ENCODE peak calls at places on chromosomes 7 and 10, in eight cellular contexts. One of them, this sample, is unnamed.

GRCh38 chr10:94103192-94103591 is 109.5 kb downstream of the PLCE1 start:
- DNase-seq in BE2C: no peak
- DNase-seq in A549: no peak
- DNase-seq in astrocyte of the spinal cord: no peak
- DNase-seq in AG09309: no peak
- DNase-seq in NB4: no peak
- DNase-seq in HepG2: no peak
- DNase-seq in astrocyte: no peak
- DNase-seq in this sample: no peak

GRCh38 chr7:44615149-44615611 is 8.8 kb downstream of the OGDH start:
- DNase-seq in BE2C: no peak
- DNase-seq in A549: no peak
- DNase-seq in astrocyte of the spinal cord: no peak
- DNase-seq in AG09309: no peak
- DNase-seq in NB4: peak
- DNase-seq in HepG2: peak
- DNase-seq in astrocyte: peak
- DNase-seq in this sample: no peak

GRCh38 chr7:108181073-108181985 is 51.2 kb upstream of the LAMB4 start:
- DNase-seq in BE2C: no peak
- DNase-seq in A549: peak
- DNase-seq in astrocyte of the spinal cord: peak
- DNase-seq in AG09309: no peak
- DNase-seq in NB4: peak
- DNase-seq in HepG2: peak
- DNase-seq in astrocyte: peak
- DNase-seq in this sample: peak

GRCh38 chr10:44702531-44702930 is 208.6 kb upstream of the TMEM72 start:
- DNase-seq in BE2C: no peak
- DNase-seq in A549: no peak
- DNase-seq in astrocyte of the spinal cord: no peak
- DNase-seq in AG09309: no peak
- DNase-seq in NB4: no peak
- DNase-seq in HepG2: no peak
- DNase-seq in astrocyte: no peak
- DNase-seq in this sample: no peak

GRCh38 chr10:110413049-110413783 is 84.5 kb upstream of the DUSP5 start:
- DNase-seq in BE2C: no peak
- DNase-seq in A549: no peak
- DNase-seq in astrocyte of the spinal cord: peak
- DNase-seq in AG09309: no peak
- DNase-seq in NB4: peak
- DNase-seq in HepG2: no peak
- DNase-seq in astrocyte: no peak
- DNase-seq in this sample: no peak

GRCh38 chr7:156927571-156928405 is 21.7 kb upstream of the NOM1 start:
- DNase-seq in BE2C: no peak
- DNase-seq in A549: no peak
- DNase-seq in astrocyte of the spinal cord: no peak
- DNase-seq in AG09309: no peak
- DNase-seq in NB4: no peak
- DNase-seq in HepG2: no peak
- DNase-seq in astrocyte: no peak
- DNase-seq in this sample: no peak

GRCh38 chr7:106639476-106640334 is 21.3 kb downstream of the CCDC71L start:
- DNase-seq in BE2C: no peak
- DNase-seq in A549: no peak
- DNase-seq in astrocyte of the spinal cord: no peak
- DNase-seq in AG09309: no peak
- DNase-seq in NB4: no peak
- DNase-seq in HepG2: no peak
- DNase-seq in astrocyte: no peak
- DNase-seq in this sample: no peak

GRCh38 chr10:28561531-28561930 is 28.6 kb downstream of the WAC start:
- DNase-seq in BE2C: no peak
- DNase-seq in A549: no peak
- DNase-seq in astrocyte of the spinal cord: no peak
- DNase-seq in AG09309: no peak
- DNase-seq in NB4: no peak
- DNase-seq in HepG2: no peak
- DNase-seq in astrocyte: no peak
- DNase-seq in this sample: no peak

GRCh38 chr10:32983333-32983909 is 25.4 kb upstream of the ITGB1 start:
- DNase-seq in BE2C: peak
- DNase-seq in A549: peak
- DNase-seq in astrocyte of the spinal cord: peak
- DNase-seq in AG09309: no peak
- DNase-seq in NB4: peak
- DNase-seq in HepG2: peak
- DNase-seq in astrocyte: peak
- DNase-seq in this sample: peak

GRCh38 chr7:123209786-123210185 is 10.0 kb upstream of the SLC13A1 start:
- DNase-seq in BE2C: no peak
- DNase-seq in A549: no peak
- DNase-seq in astrocyte of the spinal cord: no peak
- DNase-seq in AG09309: no peak
- DNase-seq in NB4: no peak
- DNase-seq in HepG2: peak
- DNase-seq in astrocyte: peak
- DNase-seq in this sample: no peak

GRCh38 chr10:5545011-5545410 is 20.2 kb downstream of the CALML3 start:
- DNase-seq in BE2C: no peak
- DNase-seq in A549: no peak
- DNase-seq in astrocyte of the spinal cord: no peak
- DNase-seq in AG09309: no peak
- DNase-seq in NB4: no peak
- DNase-seq in HepG2: no peak
- DNase-seq in astrocyte: no peak
- DNase-seq in this sample: no peak

GRCh38 chr10:75617485-75618155 is 186.2 kb downstream of the LRMDA start:
- DNase-seq in BE2C: no peak
- DNase-seq in A549: no peak
- DNase-seq in astrocyte of the spinal cord: no peak
- DNase-seq in AG09309: no peak
- DNase-seq in NB4: peak
- DNase-seq in HepG2: no peak
- DNase-seq in astrocyte: no peak
- DNase-seq in this sample: no peak

GRCh38 chr10:129332476-129332875 is 134.6 kb upstream of the MGMT start:
- DNase-seq in BE2C: peak
- DNase-seq in A549: peak
- DNase-seq in astrocyte of the spinal cord: no peak
- DNase-seq in AG09309: no peak
- DNase-seq in NB4: peak
- DNase-seq in HepG2: no peak
- DNase-seq in astrocyte: no peak
- DNase-seq in this sample: no peak

GRCh38 chr7:3916146-3916545 is 615.1 kb downstream of the SDK1 start:
- DNase-seq in BE2C: no peak
- DNase-seq in A549: no peak
- DNase-seq in astrocyte of the spinal cord: peak
- DNase-seq in AG09309: no peak
- DNase-seq in NB4: peak
- DNase-seq in HepG2: peak
- DNase-seq in astrocyte: peak
- DNase-seq in this sample: no peak

GRCh38 chr10:133139561-133140065 is 20.4 kb upstream of the KNDC1 start:
- DNase-seq in BE2C: no peak
- DNase-seq in A549: no peak
- DNase-seq in astrocyte of the spinal cord: no peak
- DNase-seq in AG09309: no peak
- DNase-seq in NB4: peak
- DNase-seq in HepG2: no peak
- DNase-seq in astrocyte: no peak
- DNase-seq in this sample: no peak

GRCh38 chr10:100311307-100311706 is 18.7 kb downstream of the PKD2L1 start:
- DNase-seq in BE2C: no peak
- DNase-seq in A549: peak
- DNase-seq in astrocyte of the spinal cord: no peak
- DNase-seq in AG09309: no peak
- DNase-seq in NB4: no peak
- DNase-seq in HepG2: no peak
- DNase-seq in astrocyte: no peak
- DNase-seq in this sample: no peak

GRCh38 chr7:69609901-69610674 is 11.8 kb downstream of the AUTS2 start:
- DNase-seq in BE2C: no peak
- DNase-seq in A549: no peak
- DNase-seq in astrocyte of the spinal cord: no peak
- DNase-seq in AG09309: no peak
- DNase-seq in NB4: no peak
- DNase-seq in HepG2: no peak
- DNase-seq in astrocyte: peak
- DNase-seq in this sample: no peak

GRCh38 chr7:8442814-8443304 is 9.4 kb downstream of the NXPH1 start:
- DNase-seq in BE2C: no peak
- DNase-seq in A549: no peak
- DNase-seq in astrocyte of the spinal cord: peak
- DNase-seq in AG09309: no peak
- DNase-seq in NB4: peak
- DNase-seq in HepG2: no peak
- DNase-seq in astrocyte: peak
- DNase-seq in this sample: no peak

GRCh38 chr7:26369519-26370385 is 78.1 kb downstream of the SNX10 start:
- DNase-seq in BE2C: peak
- DNase-seq in A549: peak
- DNase-seq in astrocyte of the spinal cord: peak
- DNase-seq in AG09309: peak
- DNase-seq in NB4: peak
- DNase-seq in HepG2: peak
- DNase-seq in astrocyte: no peak
- DNase-seq in this sample: no peak

GRCh38 chr10:110510086-110510485 is 12.4 kb downstream of the DUSP5 start:
- DNase-seq in BE2C: no peak
- DNase-seq in A549: no peak
- DNase-seq in astrocyte of the spinal cord: peak
- DNase-seq in AG09309: no peak
- DNase-seq in NB4: no peak
- DNase-seq in HepG2: no peak
- DNase-seq in astrocyte: no peak
- DNase-seq in this sample: no peak

GRCh38 chr7:106358103-106358663 is 73.4 kb upstream of the NAMPT start:
- DNase-seq in BE2C: no peak
- DNase-seq in A549: no peak
- DNase-seq in astrocyte of the spinal cord: peak
- DNase-seq in AG09309: peak
- DNase-seq in NB4: no peak
- DNase-seq in HepG2: no peak
- DNase-seq in astrocyte: peak
- DNase-seq in this sample: no peak

GRCh38 chr10:104449402-104449801 is 95.8 kb downstream of the CFAP58 start:
- DNase-seq in BE2C: no peak
- DNase-seq in A549: no peak
- DNase-seq in astrocyte of the spinal cord: peak
- DNase-seq in AG09309: peak
- DNase-seq in NB4: no peak
- DNase-seq in HepG2: no peak
- DNase-seq in astrocyte: peak
- DNase-seq in this sample: no peak

GRCh38 chr7:1329966-1330915 is 97.6 kb downstream of the UNCX start:
- DNase-seq in BE2C: no peak
- DNase-seq in A549: no peak
- DNase-seq in astrocyte of the spinal cord: no peak
- DNase-seq in AG09309: no peak
- DNase-seq in NB4: no peak
- DNase-seq in HepG2: no peak
- DNase-seq in astrocyte: no peak
- DNase-seq in this sample: no peak

GRCh38 chr7:155337946-155338631 is 40.4 kb downstream of the INSIG1 start:
- DNase-seq in BE2C: no peak
- DNase-seq in A549: no peak
- DNase-seq in astrocyte of the spinal cord: no peak
- DNase-seq in AG09309: no peak
- DNase-seq in NB4: no peak
- DNase-seq in HepG2: no peak
- DNase-seq in astrocyte: no peak
- DNase-seq in this sample: no peak

GRCh38 chr10:119595134-119595714 is 1.5 kb downstream of the TIAL1 start:
- DNase-seq in BE2C: no peak
- DNase-seq in A549: peak
- DNase-seq in astrocyte of the spinal cord: peak
- DNase-seq in AG09309: no peak
- DNase-seq in NB4: no peak
- DNase-seq in HepG2: peak
- DNase-seq in astrocyte: peak
- DNase-seq in this sample: no peak

GRCh38 chr7:114620208-114620607 is 205.6 kb downstream of the FOXP2 start:
- DNase-seq in BE2C: no peak
- DNase-seq in A549: no peak
- DNase-seq in astrocyte of the spinal cord: no peak
- DNase-seq in AG09309: no peak
- DNase-seq in NB4: no peak
- DNase-seq in HepG2: no peak
- DNase-seq in astrocyte: no peak
- DNase-seq in this sample: no peak
- H3K4me3 ChIP-seq in BE2C: no peak
- H3K4me3 ChIP-seq in A549: no peak
- H3K4me3 ChIP-seq in astrocyte of the spinal cord: no peak
- H3K4me3 ChIP-seq in AG09309: no peak
- H3K4me3 ChIP-seq in NB4: no peak
- H3K4me3 ChIP-seq in HepG2: no peak
- H3K4me3 ChIP-seq in astrocyte: no peak
- H3K4me3 ChIP-seq in this sample: no peak

GRCh38 chr10:7054915-7055314 is 355.9 kb downstream of the SFMBT2 start:
- DNase-seq in BE2C: peak
- DNase-seq in A549: peak
- DNase-seq in astrocyte of the spinal cord: peak
- DNase-seq in AG09309: no peak
- DNase-seq in NB4: peak
- DNase-seq in HepG2: no peak
- DNase-seq in astrocyte: no peak
- DNase-seq in this sample: no peak
- TF ChIP-seq CTCF in BE2C: peak
- TF ChIP-seq CTCF in A549: no peak
- TF ChIP-seq CTCF in astrocyte of the spinal cord: peak
- TF ChIP-seq CTCF in AG09309: no peak
- TF ChIP-seq CTCF in NB4: peak
- TF ChIP-seq CTCF in HepG2: peak
- TF ChIP-seq CTCF in astrocyte: peak
- TF ChIP-seq CTCF in this sample: peak

DNA sequence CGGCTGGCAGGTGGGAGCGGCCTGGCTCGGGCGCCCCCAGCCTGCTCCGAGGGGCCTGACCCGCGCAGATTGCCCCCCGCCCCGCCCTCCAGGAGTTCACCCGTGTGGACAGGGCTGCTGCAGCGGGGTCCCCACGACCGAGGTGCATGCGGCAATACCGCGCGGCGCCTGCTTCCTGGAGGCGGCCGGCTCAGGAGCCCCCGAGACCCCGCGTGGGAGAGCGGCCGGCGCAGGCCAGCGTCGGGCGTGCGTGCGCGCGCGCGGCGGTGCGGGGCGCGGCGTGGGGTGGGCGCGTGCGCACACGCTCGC is 1.0 kb upstream of the ACHE start:
- DNase-seq in BE2C: no peak
- DNase-seq in A549: no peak
- DNase-seq in astrocyte of the spinal cord: no peak
- DNase-seq in AG09309: no peak
- DNase-seq in NB4: peak
- DNase-seq in HepG2: no peak
- DNase-seq in astrocyte: no peak
- DNase-seq in this sample: no peak
- H3K4me3 ChIP-seq in BE2C: no peak
- H3K4me3 ChIP-seq in A549: peak
- H3K4me3 ChIP-seq in astrocyte of the spinal cord: no peak
- H3K4me3 ChIP-seq in AG09309: no peak
- H3K4me3 ChIP-seq in NB4: no peak
- H3K4me3 ChIP-seq in HepG2: peak
- H3K4me3 ChIP-seq in astrocyte: no peak
- H3K4me3 ChIP-seq in this sample: no peak

GRCh38 chr7:23105644-23106490 is at the start of gene KLHL7:
- DNase-seq in BE2C: peak
- DNase-seq in A549: peak
- DNase-seq in astrocyte of the spinal cord: peak
- DNase-seq in AG09309: peak
- DNase-seq in NB4: peak
- DNase-seq in HepG2: peak
- DNase-seq in astrocyte: peak
- DNase-seq in this sample: no peak
- TF ChIP-seq CTCF in BE2C: peak
- TF ChIP-seq CTCF in A549: no peak
- TF ChIP-seq CTCF in astrocyte of the spinal cord: peak
- TF ChIP-seq CTCF in AG09309: no peak
- TF ChIP-seq CTCF in NB4: peak
- TF ChIP-seq CTCF in HepG2: peak
- TF ChIP-seq CTCF in astrocyte: no peak
- TF ChIP-seq CTCF in this sample: no peak

This sample was measured in AG04449.